ENCODE peak calls at places on chromosomes 13 and 19, in ten cellular contexts. One of them, this sample, is unnamed.

GRCh38 chr19:10552596-10553053 is 8.9 kb downstream of the ATG4D start:
- DNase-seq in stomach: no peak
- DNase-seq in H1: peak
- DNase-seq in suprapubic skin: no peak
- DNase-seq in transverse colon: no peak
- DNase-seq in esophagus muscularis mucosa: no peak
- DNase-seq in upper lobe of left lung: no peak
- DNase-seq in GM12878: no peak
- DNase-seq in K562: peak
- DNase-seq in HepG2: no peak
- DNase-seq in this sample: no peak

GRCh38 chr13:99601535-99601934 is 100.3 kb downstream of the TM9SF2 start:
- DNase-seq in stomach: no peak
- DNase-seq in H1: no peak
- DNase-seq in suprapubic skin: no peak
- DNase-seq in transverse colon: no peak
- DNase-seq in esophagus muscularis mucosa: no peak
- DNase-seq in upper lobe of left lung: no peak
- DNase-seq in GM12878: no peak
- DNase-seq in K562: no peak
- DNase-seq in HepG2: no peak
- DNase-seq in this sample: no peak

GRCh38 chr13:51601601-51602348 is 17.5 kb downstream of the WDFY2 start:
- DNase-seq in stomach: no peak
- DNase-seq in H1: no peak
- DNase-seq in suprapubic skin: no peak
- DNase-seq in transverse colon: no peak
- DNase-seq in esophagus muscularis mucosa: no peak
- DNase-seq in upper lobe of left lung: no peak
- DNase-seq in GM12878: no peak
- DNase-seq in K562: peak
- DNase-seq in HepG2: no peak
- DNase-seq in this sample: no peak

GRCh38 chr19:3692141-3693029 is 7.9 kb downstream of the PIP5K1C start:
- DNase-seq in stomach: no peak
- DNase-seq in H1: peak
- DNase-seq in suprapubic skin: peak
- DNase-seq in transverse colon: no peak
- DNase-seq in esophagus muscularis mucosa: no peak
- DNase-seq in upper lobe of left lung: peak
- DNase-seq in GM12878: no peak
- DNase-seq in K562: no peak
- DNase-seq in HepG2: no peak
- DNase-seq in this sample: no peak

GRCh38 chr19:7224205-7224833 is 69.9 kb downstream of the INSR start:
- DNase-seq in stomach: peak
- DNase-seq in H1: no peak
- DNase-seq in suprapubic skin: peak
- DNase-seq in transverse colon: peak
- DNase-seq in esophagus muscularis mucosa: no peak
- DNase-seq in upper lobe of left lung: peak
- DNase-seq in GM12878: no peak
- DNase-seq in K562: no peak
- DNase-seq in HepG2: peak
- DNase-seq in this sample: peak

GRCh38 chr13:74450976-74451375 is 316.8 kb upstream of the KLF12 start:
- DNase-seq in stomach: no peak
- DNase-seq in H1: no peak
- DNase-seq in suprapubic skin: no peak
- DNase-seq in transverse colon: no peak
- DNase-seq in esophagus muscularis mucosa: no peak
- DNase-seq in upper lobe of left lung: no peak
- DNase-seq in GM12878: no peak
- DNase-seq in K562: no peak
- DNase-seq in HepG2: no peak
- DNase-seq in this sample: no peak

GRCh38 chr13:110394371-110394841 is 87.3 kb downstream of the COL4A2 start:
- DNase-seq in stomach: no peak
- DNase-seq in H1: no peak
- DNase-seq in suprapubic skin: no peak
- DNase-seq in transverse colon: no peak
- DNase-seq in esophagus muscularis mucosa: no peak
- DNase-seq in upper lobe of left lung: no peak
- DNase-seq in GM12878: no peak
- DNase-seq in K562: no peak
- DNase-seq in HepG2: no peak
- DNase-seq in this sample: no peak

GRCh38 chr13:106173891-106174610 is 361.4 kb downstream of the EFNB2 start:
- DNase-seq in stomach: no peak
- DNase-seq in H1: no peak
- DNase-seq in suprapubic skin: no peak
- DNase-seq in transverse colon: no peak
- DNase-seq in esophagus muscularis mucosa: no peak
- DNase-seq in upper lobe of left lung: no peak
- DNase-seq in GM12878: no peak
- DNase-seq in K562: no peak
- DNase-seq in HepG2: no peak
- DNase-seq in this sample: no peak

GRCh38 chr19:12093777-12094176 is 29.2 kb downstream of the ZNF844 start:
- DNase-seq in stomach: no peak
- DNase-seq in H1: no peak
- DNase-seq in suprapubic skin: no peak
- DNase-seq in transverse colon: no peak
- DNase-seq in esophagus muscularis mucosa: no peak
- DNase-seq in upper lobe of left lung: no peak
- DNase-seq in GM12878: peak
- DNase-seq in K562: no peak
- DNase-seq in HepG2: no peak
- DNase-seq in this sample: no peak

GRCh38 chr13:91630916-91631315 is 232.5 kb downstream of the GPC5 start:
- DNase-seq in stomach: no peak
- DNase-seq in H1: no peak
- DNase-seq in suprapubic skin: no peak
- DNase-seq in transverse colon: no peak
- DNase-seq in esophagus muscularis mucosa: no peak
- DNase-seq in upper lobe of left lung: no peak
- DNase-seq in GM12878: no peak
- DNase-seq in K562: no peak
- DNase-seq in HepG2: no peak
- DNase-seq in this sample: no peak

GRCh38 chr13:91623151-91623550 is 224.7 kb downstream of the GPC5 start:
- DNase-seq in stomach: no peak
- DNase-seq in H1: no peak
- DNase-seq in suprapubic skin: no peak
- DNase-seq in transverse colon: no peak
- DNase-seq in esophagus muscularis mucosa: no peak
- DNase-seq in upper lobe of left lung: no peak
- DNase-seq in GM12878: no peak
- DNase-seq in K562: no peak
- DNase-seq in HepG2: no peak
- DNase-seq in this sample: no peak

GRCh38 chr13:91632071-91632470 is 233.7 kb downstream of the GPC5 start:
- DNase-seq in stomach: no peak
- DNase-seq in H1: no peak
- DNase-seq in suprapubic skin: no peak
- DNase-seq in transverse colon: no peak
- DNase-seq in esophagus muscularis mucosa: no peak
- DNase-seq in upper lobe of left lung: no peak
- DNase-seq in GM12878: no peak
- DNase-seq in K562: no peak
- DNase-seq in HepG2: no peak
- DNase-seq in this sample: no peak

DNA sequence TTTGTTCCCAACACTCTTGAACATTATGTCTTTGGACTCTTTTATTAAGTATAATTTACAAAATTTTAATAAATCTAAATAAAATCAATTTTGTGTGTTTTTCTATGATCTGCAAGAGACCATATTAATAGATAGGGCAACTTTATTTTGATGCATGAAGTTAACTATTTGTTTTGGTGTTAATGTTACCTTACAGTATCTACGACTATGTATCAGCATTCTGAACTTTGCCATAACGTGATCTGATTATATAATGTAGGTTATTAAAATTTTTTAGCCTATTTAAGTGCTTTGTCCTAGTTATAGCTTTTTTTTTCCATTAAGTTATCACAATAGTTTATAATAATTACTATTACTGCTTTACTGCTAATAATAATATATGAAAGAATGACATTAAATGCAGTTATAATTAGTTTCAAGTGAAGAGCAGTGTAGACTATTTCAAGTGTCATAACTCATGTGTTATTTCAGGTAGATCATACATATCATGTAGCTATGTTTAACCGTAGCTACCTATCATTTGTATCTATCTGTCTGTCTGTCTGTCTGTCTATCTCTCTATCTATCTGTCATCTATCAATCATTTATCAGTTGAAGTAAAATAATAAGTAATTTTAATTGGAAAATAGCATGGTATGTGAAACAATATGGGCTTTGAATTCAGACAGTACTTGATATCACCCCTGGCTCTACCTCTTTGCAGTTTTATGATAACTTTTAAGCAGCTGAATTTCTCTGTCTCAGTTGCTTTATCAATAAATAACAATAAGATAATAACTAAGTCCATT is 229.7 kb downstream of the GPC5 start:
- DNase-seq in stomach: no peak
- DNase-seq in H1: no peak
- DNase-seq in suprapubic skin: no peak
- DNase-seq in transverse colon: no peak
- DNase-seq in esophagus muscularis mucosa: no peak
- DNase-seq in upper lobe of left lung: no peak
- DNase-seq in GM12878: no peak
- DNase-seq in K562: no peak
- DNase-seq in HepG2: no peak
- DNase-seq in this sample: no peak
- TF ChIP-seq POLR2AphosphoS5 in stomach: no peak
- TF ChIP-seq POLR2AphosphoS5 in H1: no peak
- TF ChIP-seq POLR2AphosphoS5 in suprapubic skin: no peak
- TF ChIP-seq POLR2AphosphoS5 in transverse colon: no peak
- TF ChIP-seq POLR2AphosphoS5 in esophagus muscularis mucosa: no peak
- TF ChIP-seq POLR2AphosphoS5 in upper lobe of left lung: no peak
- TF ChIP-seq POLR2AphosphoS5 in GM12878: no peak
- TF ChIP-seq POLR2AphosphoS5 in K562: no peak
- TF ChIP-seq POLR2AphosphoS5 in HepG2: no peak
- TF ChIP-seq POLR2AphosphoS5 in this sample: no peak

DNA sequence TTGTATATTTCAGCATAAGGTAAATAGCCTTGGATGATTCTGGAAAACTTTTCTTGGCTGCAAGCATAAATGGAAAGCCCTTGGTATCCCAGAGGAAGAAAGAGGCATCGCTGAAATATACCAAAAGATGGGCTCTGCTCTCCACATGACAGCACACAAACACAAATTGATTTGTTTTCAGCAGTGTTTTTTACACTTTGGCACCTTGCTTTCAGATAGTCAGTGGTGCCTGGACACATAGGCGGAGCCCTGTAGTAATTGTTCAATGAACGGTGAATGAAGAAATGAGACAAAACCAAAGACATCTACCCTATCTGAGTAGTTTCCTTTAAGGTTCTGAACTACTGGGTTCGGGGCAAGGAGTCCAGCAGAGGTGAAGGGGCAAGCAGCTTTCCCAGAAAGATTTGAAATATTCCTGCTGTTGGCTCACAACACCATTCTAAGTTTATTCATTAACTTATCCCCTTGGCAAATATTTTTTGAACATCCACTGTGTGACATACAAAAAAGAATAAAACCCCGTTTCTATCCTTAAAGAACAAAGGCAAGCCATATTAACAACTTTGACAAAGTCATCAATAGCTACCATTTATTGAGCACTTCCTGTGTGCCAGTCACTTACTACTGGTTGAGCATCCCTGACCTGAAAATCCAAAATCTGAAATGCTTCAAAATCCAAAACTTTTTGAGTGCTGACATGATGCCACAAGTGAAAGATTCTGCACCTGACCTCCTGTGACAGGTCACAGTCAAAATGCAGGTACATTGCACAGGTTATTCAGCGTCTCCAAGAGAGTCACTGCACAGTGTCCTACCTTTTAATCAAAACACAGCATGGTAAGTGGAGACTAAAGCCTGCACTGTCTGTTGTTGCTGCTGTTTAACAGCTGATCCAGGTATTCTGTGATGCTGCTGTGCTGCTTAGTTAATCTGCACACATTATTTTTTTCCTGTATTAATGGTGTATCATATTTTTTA is 238.1 kb downstream of the DCLK1 start:
- DNase-seq in stomach: no peak
- DNase-seq in H1: peak
- DNase-seq in suprapubic skin: no peak
- DNase-seq in transverse colon: no peak
- DNase-seq in esophagus muscularis mucosa: peak
- DNase-seq in upper lobe of left lung: no peak
- DNase-seq in GM12878: no peak
- DNase-seq in K562: no peak
- DNase-seq in HepG2: no peak
- DNase-seq in this sample: no peak
- TF ChIP-seq POLR2A in stomach: no peak
- TF ChIP-seq POLR2A in H1: no peak
- TF ChIP-seq POLR2A in suprapubic skin: no peak
- TF ChIP-seq POLR2A in transverse colon: no peak
- TF ChIP-seq POLR2A in esophagus muscularis mucosa: no peak
- TF ChIP-seq POLR2A in upper lobe of left lung: no peak
- TF ChIP-seq POLR2A in GM12878: no peak
- TF ChIP-seq POLR2A in K562: no peak
- TF ChIP-seq POLR2A in HepG2: no peak
- TF ChIP-seq POLR2A in this sample: no peak

GRCh38 chr13:76157926-76158325 is 521.8 kb downstream of the LMO7 start:
- DNase-seq in stomach: no peak
- DNase-seq in H1: no peak
- DNase-seq in suprapubic skin: no peak
- DNase-seq in transverse colon: no peak
- DNase-seq in esophagus muscularis mucosa: no peak
- DNase-seq in upper lobe of left lung: no peak
- DNase-seq in GM12878: no peak
- DNase-seq in K562: no peak
- DNase-seq in HepG2: no peak
- DNase-seq in this sample: no peak

GRCh38 chr13:76164290-76164689 is 528.2 kb downstream of the LMO7 start:
- DNase-seq in stomach: no peak
- DNase-seq in H1: no peak
- DNase-seq in suprapubic skin: no peak
- DNase-seq in transverse colon: no peak
- DNase-seq in esophagus muscularis mucosa: no peak
- DNase-seq in upper lobe of left lung: no peak
- DNase-seq in GM12878: no peak
- DNase-seq in K562: no peak
- DNase-seq in HepG2: no peak
- DNase-seq in this sample: no peak

GRCh38 chr13:76161143-76161542 is 525.0 kb downstream of the LMO7 start:
- DNase-seq in stomach: no peak
- DNase-seq in H1: no peak
- DNase-seq in suprapubic skin: no peak
- DNase-seq in transverse colon: no peak
- DNase-seq in esophagus muscularis mucosa: no peak
- DNase-seq in upper lobe of left lung: no peak
- DNase-seq in GM12878: no peak
- DNase-seq in K562: no peak
- DNase-seq in HepG2: no peak
- DNase-seq in this sample: no peak
- TF ChIP-seq EP300 in stomach: no peak
- TF ChIP-seq EP300 in H1: no peak
- TF ChIP-seq EP300 in suprapubic skin: no peak
- TF ChIP-seq EP300 in transverse colon: no peak
- TF ChIP-seq EP300 in esophagus muscularis mucosa: no peak
- TF ChIP-seq EP300 in upper lobe of left lung: no peak
- TF ChIP-seq EP300 in GM12878: no peak
- TF ChIP-seq EP300 in K562: no peak
- TF ChIP-seq EP300 in HepG2: no peak
- TF ChIP-seq EP300 in this sample: no peak

GRCh38 chr19:18098891-18099622 is 1.5 kb downstream of the MAST3 start:
- DNase-seq in stomach: peak
- DNase-seq in H1: no peak
- DNase-seq in suprapubic skin: no peak
- DNase-seq in transverse colon: peak
- DNase-seq in esophagus muscularis mucosa: no peak
- DNase-seq in upper lobe of left lung: no peak
- DNase-seq in GM12878: peak
- DNase-seq in K562: peak
- DNase-seq in HepG2: no peak
- DNase-seq in this sample: no peak
- TF ChIP-seq POLR2AphosphoS5 in stomach: no peak
- TF ChIP-seq POLR2AphosphoS5 in H1: no peak
- TF ChIP-seq POLR2AphosphoS5 in suprapubic skin: no peak
- TF ChIP-seq POLR2AphosphoS5 in transverse colon: no peak
- TF ChIP-seq POLR2AphosphoS5 in esophagus muscularis mucosa: no peak
- TF ChIP-seq POLR2AphosphoS5 in upper lobe of left lung: no peak
- TF ChIP-seq POLR2AphosphoS5 in GM12878: peak
- TF ChIP-seq POLR2AphosphoS5 in K562: no peak
- TF ChIP-seq POLR2AphosphoS5 in HepG2: no peak
- TF ChIP-seq POLR2AphosphoS5 in this sample: no peak

This sample was measured in sigmoid colon.